ENCODE peak calls at places on chromosomes 5 and 9, in four cellular contexts. One of them, this sample, is unnamed.

GRCh38 chr9:132408521-132408920 is 1.5 kb upstream of the CFAP77 start:
- DNase-seq in activated T-cell treated with anti-CD3 and anti-CD28 coated beads for 48 hours: no peak
- DNase-seq in NK-92 treated with Interleukin-12 subunit alpha and Interleukin-12 subunit beta, amount 100 ng/mL, for 24 hours: no peak
- DNase-seq in ACHN: no peak
- DNase-seq in this sample: no peak

GRCh38 chr5:75055727-75056144 is 3.4 kb upstream of the GCNT4 start:
- DNase-seq in activated T-cell treated with anti-CD3 and anti-CD28 coated beads for 48 hours: no peak
- DNase-seq in NK-92 treated with Interleukin-12 subunit alpha and Interleukin-12 subunit beta, amount 100 ng/mL, for 24 hours: no peak
- DNase-seq in ACHN: no peak
- DNase-seq in this sample: no peak

GRCh38 chr9:134606951-134607733 is 34.5 kb upstream of the COL5A1 start:
- DNase-seq in activated T-cell treated with anti-CD3 and anti-CD28 coated beads for 48 hours: no peak
- DNase-seq in ACHN: no peak
- DNase-seq in NK-92 treated with Interleukin-12 subunit alpha and Interleukin-12 subunit beta, amount 100 ng/mL, for 24 hours: no peak
- DNase-seq in this sample: no peak

GRCh38 chr5:78211052-78211451 is 83.4 kb downstream of the AP3B1 start:
- DNase-seq in NK-92 treated with Interleukin-12 subunit alpha and Interleukin-12 subunit beta, amount 100 ng/mL, for 24 hours: no peak
- DNase-seq in ACHN: no peak
- DNase-seq in activated T-cell treated with anti-CD3 and anti-CD28 coated beads for 48 hours: no peak
- DNase-seq in this sample: no peak

GRCh38 chr9:94987731-94988130 is 261.2 kb downstream of the AOPEP start:
- DNase-seq in ACHN: no peak
- DNase-seq in NK-92 treated with Interleukin-12 subunit alpha and Interleukin-12 subunit beta, amount 100 ng/mL, for 24 hours: no peak
- DNase-seq in activated T-cell treated with anti-CD3 and anti-CD28 coated beads for 48 hours: no peak
- DNase-seq in this sample: no peak

GRCh38 chr5:74394924-74395880 is 245.3 kb downstream of the ENC1 start:
- DNase-seq in NK-92 treated with Interleukin-12 subunit alpha and Interleukin-12 subunit beta, amount 100 ng/mL, for 24 hours: no peak
- DNase-seq in ACHN: no peak
- DNase-seq in activated T-cell treated with anti-CD3 and anti-CD28 coated beads for 48 hours: no peak
- DNase-seq in this sample: no peak

GRCh38 chr5:109740329-109740728 is 50.6 kb downstream of the MAN2A1 start:
- DNase-seq in activated T-cell treated with anti-CD3 and anti-CD28 coated beads for 48 hours: no peak
- DNase-seq in NK-92 treated with Interleukin-12 subunit alpha and Interleukin-12 subunit beta, amount 100 ng/mL, for 24 hours: no peak
- DNase-seq in ACHN: peak; percentile 15
- DNase-seq in this sample: no peak

GRCh38 chr9:96686638-96687335 is 31.7 kb upstream of the PRXL2C start:
- DNase-seq in ACHN: no peak
- DNase-seq in activated T-cell treated with anti-CD3 and anti-CD28 coated beads for 48 hours: peak; percentile 69
- DNase-seq in NK-92 treated with Interleukin-12 subunit alpha and Interleukin-12 subunit beta, amount 100 ng/mL, for 24 hours: no peak
- DNase-seq in this sample: peak; percentile 68

GRCh38 chr9:135244751-135245221 is 157.3 kb downstream of the OLFM1 start:
- DNase-seq in NK-92 treated with Interleukin-12 subunit alpha and Interleukin-12 subunit beta, amount 100 ng/mL, for 24 hours: no peak
- DNase-seq in activated T-cell treated with anti-CD3 and anti-CD28 coated beads for 48 hours: no peak
- DNase-seq in ACHN: no peak
- DNase-seq in this sample: no peak

GRCh38 chr5:141095263-141095641 is 837 bp downstream of the PCDHB2 start:
- DNase-seq in ACHN: no peak
- DNase-seq in NK-92 treated with Interleukin-12 subunit alpha and Interleukin-12 subunit beta, amount 100 ng/mL, for 24 hours: no peak
- DNase-seq in activated T-cell treated with anti-CD3 and anti-CD28 coated beads for 48 hours: no peak
- DNase-seq in this sample: no peak

GRCh38 chr5:36452394-36453100 is 150.8 kb upstream of the RANBP3L start:
- DNase-seq in activated T-cell treated with anti-CD3 and anti-CD28 coated beads for 48 hours: no peak
- DNase-seq in ACHN: no peak
- DNase-seq in NK-92 treated with Interleukin-12 subunit alpha and Interleukin-12 subunit beta, amount 100 ng/mL, for 24 hours: no peak
- DNase-seq in this sample: no peak

GRCh38 chr5:82593481-82593880 is 315.3 kb upstream of the RPS23 start:
- DNase-seq in activated T-cell treated with anti-CD3 and anti-CD28 coated beads for 48 hours: no peak
- DNase-seq in ACHN: no peak
- DNase-seq in NK-92 treated with Interleukin-12 subunit alpha and Interleukin-12 subunit beta, amount 100 ng/mL, for 24 hours: no peak
- DNase-seq in this sample: no peak

GRCh38 chr5:67677422-67677970 is 480.9 kb upstream of the CD180 start:
- DNase-seq in ACHN: no peak
- DNase-seq in NK-92 treated with Interleukin-12 subunit alpha and Interleukin-12 subunit beta, amount 100 ng/mL, for 24 hours: no peak
- DNase-seq in activated T-cell treated with anti-CD3 and anti-CD28 coated beads for 48 hours: no peak
- DNase-seq in this sample: no peak

GRCh38 chr9:98087420-98088354 is 31.2 kb downstream of the NANS start:
- DNase-seq in NK-92 treated with Interleukin-12 subunit alpha and Interleukin-12 subunit beta, amount 100 ng/mL, for 24 hours: no peak
- DNase-seq in activated T-cell treated with anti-CD3 and anti-CD28 coated beads for 48 hours: peak; percentile 16
- DNase-seq in ACHN: no peak
- DNase-seq in this sample: peak; percentile 48

GRCh38 chr9:75889577-75889976 is 896 bp upstream of the PCSK5 start:
- DNase-seq in NK-92 treated with Interleukin-12 subunit alpha and Interleukin-12 subunit beta, amount 100 ng/mL, for 24 hours: no peak
- DNase-seq in activated T-cell treated with anti-CD3 and anti-CD28 coated beads for 48 hours: no peak
- DNase-seq in ACHN: no peak
- DNase-seq in this sample: no peak

GRCh38 chr9:86246752-86247161 is 12.7 kb downstream of the C9orf153 start:
- DNase-seq in NK-92 treated with Interleukin-12 subunit alpha and Interleukin-12 subunit beta, amount 100 ng/mL, for 24 hours: no peak
- DNase-seq in ACHN: no peak
- DNase-seq in activated T-cell treated with anti-CD3 and anti-CD28 coated beads for 48 hours: no peak
- DNase-seq in this sample: no peak

GRCh38 chr9:129183495-129184308 is 5.6 kb upstream of the IER5L start:
- DNase-seq in NK-92 treated with Interleukin-12 subunit alpha and Interleukin-12 subunit beta, amount 100 ng/mL, for 24 hours: no peak
- DNase-seq in ACHN: no peak
- DNase-seq in activated T-cell treated with anti-CD3 and anti-CD28 coated beads for 48 hours: no peak
- DNase-seq in this sample: no peak

GRCh38 chr5:145680744-145681143 is 154.4 kb downstream of the PRELID2 start:
- DNase-seq in activated T-cell treated with anti-CD3 and anti-CD28 coated beads for 48 hours: no peak
- DNase-seq in NK-92 treated with Interleukin-12 subunit alpha and Interleukin-12 subunit beta, amount 100 ng/mL, for 24 hours: no peak
- DNase-seq in ACHN: no peak
- DNase-seq in this sample: no peak

GRCh38 chr5:174789596-174789995 is 65.2 kb downstream of the MSX2 start:
- DNase-seq in NK-92 treated with Interleukin-12 subunit alpha and Interleukin-12 subunit beta, amount 100 ng/mL, for 24 hours: no peak
- DNase-seq in activated T-cell treated with anti-CD3 and anti-CD28 coated beads for 48 hours: no peak
- DNase-seq in ACHN: no peak
- DNase-seq in this sample: no peak

GRCh38 chr5:89034588-89034987 is 151.6 kb upstream of the MEF2C start:
- DNase-seq in activated T-cell treated with anti-CD3 and anti-CD28 coated beads for 48 hours: no peak
- DNase-seq in ACHN: no peak
- DNase-seq in NK-92 treated with Interleukin-12 subunit alpha and Interleukin-12 subunit beta, amount 100 ng/mL, for 24 hours: no peak
- DNase-seq in this sample: no peak

GRCh38 chr9:36148652-36149051 is 12.1 kb downstream of the GLIPR2 start:
- DNase-seq in NK-92 treated with Interleukin-12 subunit alpha and Interleukin-12 subunit beta, amount 100 ng/mL, for 24 hours: peak; percentile 78
- DNase-seq in ACHN: peak; percentile 96
- DNase-seq in activated T-cell treated with anti-CD3 and anti-CD28 coated beads for 48 hours: peak; percentile 65
- DNase-seq in this sample: peak; percentile 54

GRCh38 chr5:151612689-151613427 is 21.7 kb upstream of the FAT2 start:
- DNase-seq in NK-92 treated with Interleukin-12 subunit alpha and Interleukin-12 subunit beta, amount 100 ng/mL, for 24 hours: no peak
- DNase-seq in ACHN: peak; percentile 63
- DNase-seq in activated T-cell treated with anti-CD3 and anti-CD28 coated beads for 48 hours: peak; percentile 23
- DNase-seq in this sample: peak; percentile 46

GRCh38 chr9:13898957-13899356 is 415.0 kb downstream of the NFIB start:
- DNase-seq in activated T-cell treated with anti-CD3 and anti-CD28 coated beads for 48 hours: no peak
- DNase-seq in ACHN: no peak
- DNase-seq in NK-92 treated with Interleukin-12 subunit alpha and Interleukin-12 subunit beta, amount 100 ng/mL, for 24 hours: no peak
- DNase-seq in this sample: no peak

GRCh38 chr5:151168602-151169344 is 11.2 kb upstream of the ANXA6 start:
- DNase-seq in NK-92 treated with Interleukin-12 subunit alpha and Interleukin-12 subunit beta, amount 100 ng/mL, for 24 hours: no peak
- DNase-seq in ACHN: no peak
- DNase-seq in activated T-cell treated with anti-CD3 and anti-CD28 coated beads for 48 hours: no peak
- DNase-seq in this sample: no peak

GRCh38 chr9:68780735-68781134 is 75.7 kb downstream of the PIP5K1B start:
- DNase-seq in NK-92 treated with Interleukin-12 subunit alpha and Interleukin-12 subunit beta, amount 100 ng/mL, for 24 hours: no peak
- DNase-seq in activated T-cell treated with anti-CD3 and anti-CD28 coated beads for 48 hours: no peak
- DNase-seq in ACHN: no peak
- DNase-seq in this sample: peak; percentile 3

GRCh38 chr5:37836173-37837100 is 3.4 kb downstream of the GDNF start:
- DNase-seq in activated T-cell treated with anti-CD3 and anti-CD28 coated beads for 48 hours: no peak
- DNase-seq in ACHN: no peak
- DNase-seq in NK-92 treated with Interleukin-12 subunit alpha and Interleukin-12 subunit beta, amount 100 ng/mL, for 24 hours: no peak
- DNase-seq in this sample: no peak

GRCh38 chr9:33375841-33376321 is 26.5 kb downstream of the AQP7 start:
- DNase-seq in NK-92 treated with Interleukin-12 subunit alpha and Interleukin-12 subunit beta, amount 100 ng/mL, for 24 hours: no peak
- DNase-seq in activated T-cell treated with anti-CD3 and anti-CD28 coated beads for 48 hours: no peak
- DNase-seq in ACHN: no peak
- DNase-seq in this sample: no peak

GRCh38 chr5:172983542-172984243 is at the start of gene ATP6V0E1:
- DNase-seq in NK-92 treated with Interleukin-12 subunit alpha and Interleukin-12 subunit beta, amount 100 ng/mL, for 24 hours: peak; percentile 85
- DNase-seq in activated T-cell treated with anti-CD3 and anti-CD28 coated beads for 48 hours: peak; percentile 97
- DNase-seq in ACHN: peak; percentile 91
- DNase-seq in this sample: peak; percentile 95

GRCh38 chr9:88874391-88874790 is 116.9 kb upstream of the S1PR3 start:
- DNase-seq in ACHN: no peak
- DNase-seq in NK-92 treated with Interleukin-12 subunit alpha and Interleukin-12 subunit beta, amount 100 ng/mL, for 24 hours: no peak
- DNase-seq in activated T-cell treated with anti-CD3 and anti-CD28 coated beads for 48 hours: no peak
- DNase-seq in this sample: no peak

GRCh38 chr5:75601996-75602395 is 9.3 kb upstream of the ANKDD1B start:
- DNase-seq in NK-92 treated with Interleukin-12 subunit alpha and Interleukin-12 subunit beta, amount 100 ng/mL, for 24 hours: no peak
- DNase-seq in ACHN: no peak
- DNase-seq in activated T-cell treated with anti-CD3 and anti-CD28 coated beads for 48 hours: no peak
- DNase-seq in this sample: no peak

GRCh38 chr9:87644659-87645058 is 81.3 kb upstream of the CTSL start:
- DNase-seq in ACHN: no peak
- DNase-seq in NK-92 treated with Interleukin-12 subunit alpha and Interleukin-12 subunit beta, amount 100 ng/mL, for 24 hours: no peak
- DNase-seq in activated T-cell treated with anti-CD3 and anti-CD28 coated beads for 48 hours: no peak
- DNase-seq in this sample: no peak

This sample was measured in stimulated activated CD4-positive, alpha-beta T cell treated with anti-CD3 and anti-CD28 coated beads, Interleukin-4, amount 100 ng/mL, for 1 hour.